ENCODE peak calls at places on chromosomes 13 and 19, in eight cellular contexts. One of them, this sample, is unnamed.

GRCh38 chr19:4108767-4109625 is 14.9 kb downstream of the MAP2K2 start:
- DNase-seq in kidney: no peak
- DNase-seq in lower lobe of right lung: peak; percentile 59
- DNase-seq in SJSA1: no peak
- DNase-seq in iPS DF 6.9: no peak
- DNase-seq in esophagus squamous epithelium: no peak
- DNase-seq in ovary: no peak
- DNase-seq in heart right ventricle: no peak
- DNase-seq in this sample: no peak

GRCh38 chr19:46328079-46328478 is 18.8 kb upstream of the PPP5C start:
- DNase-seq in kidney: no peak
- DNase-seq in lower lobe of right lung: no peak
- DNase-seq in SJSA1: no peak
- DNase-seq in iPS DF 6.9: no peak
- DNase-seq in esophagus squamous epithelium: no peak
- DNase-seq in ovary: no peak
- DNase-seq in heart right ventricle: no peak
- DNase-seq in this sample: no peak

GRCh38 chr13:75316427-75316826 is 165.5 kb downstream of the TBC1D4 start:
- DNase-seq in kidney: no peak
- DNase-seq in lower lobe of right lung: no peak
- DNase-seq in SJSA1: no peak
- DNase-seq in iPS DF 6.9: no peak
- DNase-seq in esophagus squamous epithelium: no peak
- DNase-seq in ovary: no peak
- DNase-seq in heart right ventricle: no peak
- DNase-seq in this sample: no peak

GRCh38 chr19:58398087-58398486 is 2.6 kb downstream of the RNF225 start:
- DNase-seq in kidney: peak; percentile 13
- DNase-seq in lower lobe of right lung: no peak
- DNase-seq in SJSA1: no peak
- DNase-seq in iPS DF 6.9: no peak
- DNase-seq in esophagus squamous epithelium: no peak
- DNase-seq in ovary: no peak
- DNase-seq in heart right ventricle: no peak
- DNase-seq in this sample: no peak

GRCh38 chr19:44987148-44987675 is 14.1 kb upstream of the RELB start:
- DNase-seq in kidney: no peak
- DNase-seq in lower lobe of right lung: no peak
- DNase-seq in SJSA1: no peak
- DNase-seq in iPS DF 6.9: no peak
- DNase-seq in esophagus squamous epithelium: no peak
- DNase-seq in ovary: no peak
- DNase-seq in heart right ventricle: no peak
- DNase-seq in this sample: no peak

GRCh38 chr13:72850959-72851677 is 69.2 kb downstream of the PIBF1 start:
- DNase-seq in kidney: peak; percentile 71
- DNase-seq in lower lobe of right lung: no peak
- DNase-seq in SJSA1: no peak
- DNase-seq in iPS DF 6.9: no peak
- DNase-seq in esophagus squamous epithelium: no peak
- DNase-seq in ovary: no peak
- DNase-seq in heart right ventricle: no peak
- DNase-seq in this sample: no peak

GRCh38 chr19:4522291-4523002 is 4.2 kb upstream of the PLIN4 start:
- DNase-seq in kidney: no peak
- DNase-seq in lower lobe of right lung: no peak
- DNase-seq in SJSA1: no peak
- DNase-seq in iPS DF 6.9: no peak
- DNase-seq in esophagus squamous epithelium: no peak
- DNase-seq in ovary: no peak
- DNase-seq in heart right ventricle: no peak
- DNase-seq in this sample: no peak

GRCh38 chr19:35882074-35882832 is 13.9 kb downstream of the APLP1 start:
- DNase-seq in kidney: no peak
- DNase-seq in lower lobe of right lung: no peak
- DNase-seq in SJSA1: peak; percentile 60
- DNase-seq in iPS DF 6.9: no peak
- DNase-seq in esophagus squamous epithelium: no peak
- DNase-seq in ovary: no peak
- DNase-seq in heart right ventricle: no peak
- DNase-seq in this sample: peak; percentile 87

GRCh38 chr19:16076958-16077611 is 790 bp downstream of the TPM4 start:
- DNase-seq in kidney: peak; percentile 89
- DNase-seq in lower lobe of right lung: peak; percentile 81
- DNase-seq in SJSA1: peak; percentile 40
- DNase-seq in iPS DF 6.9: no peak
- DNase-seq in esophagus squamous epithelium: no peak
- DNase-seq in ovary: peak; percentile 77
- DNase-seq in heart right ventricle: peak; percentile 69
- DNase-seq in this sample: no peak

GRCh38 chr13:99228737-99229691 is 28.4 kb downstream of the UBAC2 start:
- DNase-seq in kidney: no peak
- DNase-seq in lower lobe of right lung: no peak
- DNase-seq in SJSA1: peak; percentile 100
- DNase-seq in iPS DF 6.9: no peak
- DNase-seq in esophagus squamous epithelium: no peak
- DNase-seq in ovary: no peak
- DNase-seq in heart right ventricle: no peak
- DNase-seq in this sample: no peak

GRCh38 chr19:1166872-1167573 is 7.0 kb downstream of the SBNO2 start:
- DNase-seq in kidney: peak; percentile 73
- DNase-seq in lower lobe of right lung: peak; percentile 84
- DNase-seq in SJSA1: no peak
- DNase-seq in iPS DF 6.9: no peak
- DNase-seq in esophagus squamous epithelium: no peak
- DNase-seq in ovary: peak; percentile 70
- DNase-seq in heart right ventricle: no peak
- DNase-seq in this sample: no peak

GRCh38 chr19:45492627-45493470 is 4.0 kb downstream of the RTN2 start:
- DNase-seq in kidney: no peak
- DNase-seq in lower lobe of right lung: no peak
- DNase-seq in SJSA1: peak; percentile 56
- DNase-seq in iPS DF 6.9: no peak
- DNase-seq in esophagus squamous epithelium: no peak
- DNase-seq in ovary: no peak
- DNase-seq in heart right ventricle: peak; percentile 65
- DNase-seq in this sample: no peak

GRCh38 chr19:4139614-4140236 is 13.7 kb upstream of the CREB3L3 start:
- DNase-seq in kidney: peak; percentile 88
- DNase-seq in lower lobe of right lung: peak; percentile 89
- DNase-seq in SJSA1: peak; percentile 43
- DNase-seq in iPS DF 6.9: peak; percentile 60
- DNase-seq in esophagus squamous epithelium: no peak
- DNase-seq in ovary: peak; percentile 70
- DNase-seq in heart right ventricle: peak; percentile 87
- DNase-seq in this sample: peak; percentile 52

GRCh38 chr19:55581145-55581827 is 638 bp upstream of the ZNF579 start:
- DNase-seq in kidney: no peak
- DNase-seq in lower lobe of right lung: no peak
- DNase-seq in SJSA1: no peak
- DNase-seq in iPS DF 6.9: no peak
- DNase-seq in esophagus squamous epithelium: no peak
- DNase-seq in ovary: no peak
- DNase-seq in heart right ventricle: no peak
- DNase-seq in this sample: no peak

GRCh38 chr13:75794663-75795062 is 158.5 kb downstream of the LMO7 start:
- DNase-seq in kidney: no peak
- DNase-seq in lower lobe of right lung: no peak
- DNase-seq in SJSA1: no peak
- DNase-seq in iPS DF 6.9: no peak
- DNase-seq in esophagus squamous epithelium: no peak
- DNase-seq in ovary: no peak
- DNase-seq in heart right ventricle: no peak
- DNase-seq in this sample: no peak

GRCh38 chr13:101343128-101343787 is 73.0 kb downstream of the NALCN start:
- DNase-seq in kidney: no peak
- DNase-seq in lower lobe of right lung: no peak
- DNase-seq in SJSA1: no peak
- DNase-seq in iPS DF 6.9: no peak
- DNase-seq in esophagus squamous epithelium: no peak
- DNase-seq in ovary: no peak
- DNase-seq in heart right ventricle: no peak
- DNase-seq in this sample: no peak

GRCh38 chr13:45564108-45564507 is 51.4 kb downstream of the ERICH6B start:
- DNase-seq in kidney: no peak
- DNase-seq in lower lobe of right lung: no peak
- DNase-seq in SJSA1: peak; percentile 2
- DNase-seq in iPS DF 6.9: no peak
- DNase-seq in esophagus squamous epithelium: no peak
- DNase-seq in ovary: no peak
- DNase-seq in heart right ventricle: no peak
- DNase-seq in this sample: no peak

GRCh38 chr13:35988648-35989081 is 142.5 kb downstream of the DCLK1 start:
- DNase-seq in kidney: no peak
- DNase-seq in lower lobe of right lung: no peak
- DNase-seq in SJSA1: no peak
- DNase-seq in iPS DF 6.9: no peak
- DNase-seq in esophagus squamous epithelium: no peak
- DNase-seq in ovary: no peak
- DNase-seq in heart right ventricle: no peak
- DNase-seq in this sample: no peak

GRCh38 chr13:113205428-113205931 is 3.0 kb downstream of the PCID2 start:
- DNase-seq in kidney: no peak
- DNase-seq in lower lobe of right lung: no peak
- DNase-seq in SJSA1: peak; percentile 34
- DNase-seq in iPS DF 6.9: no peak
- DNase-seq in esophagus squamous epithelium: no peak
- DNase-seq in ovary: no peak
- DNase-seq in heart right ventricle: no peak
- DNase-seq in this sample: no peak

GRCh38 chr13:113209880-113210421 is 538 bp downstream of the CUL4A start:
- DNase-seq in kidney: peak; percentile 90
- DNase-seq in lower lobe of right lung: peak; percentile 80
- DNase-seq in SJSA1: peak; percentile 57
- DNase-seq in iPS DF 6.9: no peak
- DNase-seq in esophagus squamous epithelium: no peak
- DNase-seq in ovary: peak; percentile 64
- DNase-seq in heart right ventricle: peak; percentile 54
- DNase-seq in this sample: no peak

GRCh38 chr13:113208424-113209335 is at the start of gene PCID2:
- DNase-seq in kidney: peak; percentile 96
- DNase-seq in lower lobe of right lung: peak; percentile 95
- DNase-seq in SJSA1: peak; percentile 94
- DNase-seq in iPS DF 6.9: peak; percentile 66
- DNase-seq in esophagus squamous epithelium: peak; percentile 61
- DNase-seq in ovary: peak; percentile 94
- DNase-seq in heart right ventricle: peak; percentile 88
- DNase-seq in this sample: no peak

GRCh38 chr13:113209336-113209879 is at the start of gene CUL4A:
- DNase-seq in kidney: peak; percentile 93
- DNase-seq in lower lobe of right lung: peak; percentile 87
- DNase-seq in SJSA1: no peak
- DNase-seq in iPS DF 6.9: no peak
- DNase-seq in esophagus squamous epithelium: no peak
- DNase-seq in ovary: peak; percentile 83
- DNase-seq in heart right ventricle: peak; percentile 85
- DNase-seq in this sample: no peak

DNA sequence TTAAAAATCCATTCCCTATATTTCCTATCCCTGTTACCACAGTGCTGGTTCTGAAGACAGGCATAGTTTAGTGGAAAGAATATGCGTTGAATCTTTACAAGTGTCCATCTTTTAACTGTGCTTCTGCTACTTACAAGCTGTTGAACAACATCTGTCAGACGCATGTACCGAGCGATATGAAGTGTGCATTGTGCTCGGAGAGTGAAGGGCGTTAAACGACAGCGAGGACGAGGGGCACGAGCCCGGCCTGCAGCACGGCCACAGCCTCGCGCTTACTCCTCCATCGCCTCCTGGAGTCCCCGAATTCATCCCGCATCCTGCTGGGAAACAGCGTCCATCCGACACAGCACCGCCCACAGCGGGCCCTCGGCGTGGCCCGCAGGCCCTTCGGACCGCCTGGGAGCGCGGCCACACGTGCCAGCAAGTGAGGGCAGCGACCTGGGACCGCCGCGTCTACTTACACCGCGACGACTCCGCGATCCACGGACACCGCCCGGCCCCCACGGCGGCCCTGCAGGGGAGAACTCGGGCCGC is 512 bp downstream of the PCID2 start:
- DNase-seq in kidney: no peak
- DNase-seq in lower lobe of right lung: peak; percentile 66
- DNase-seq in SJSA1: no peak
- DNase-seq in iPS DF 6.9: no peak
- DNase-seq in esophagus squamous epithelium: no peak
- DNase-seq in ovary: no peak
- DNase-seq in heart right ventricle: peak; percentile 39
- DNase-seq in this sample: no peak
- H3K27ac ChIP-seq in kidney: peak overlapping the region; percentile 97
- H3K27ac ChIP-seq in lower lobe of right lung: peak overlapping the region; percentile 99
- H3K27ac ChIP-seq in SJSA1: peak overlapping the region; percentile 99
- H3K27ac ChIP-seq in iPS DF 6.9: no peak overlapping the region
- H3K27ac ChIP-seq in esophagus squamous epithelium: peak overlapping the region; percentile 100
- H3K27ac ChIP-seq in ovary: peak overlapping the region; percentile 95
- H3K27ac ChIP-seq in heart right ventricle: peak overlapping the region; percentile 98
- H3K27ac ChIP-seq in this sample: peak overlapping the region; percentile 78

GRCh38 chr13:110302986-110303385 is 4.0 kb downstream of the COL4A1 start:
- DNase-seq in kidney: no peak
- DNase-seq in lower lobe of right lung: no peak
- DNase-seq in SJSA1: no peak
- DNase-seq in iPS DF 6.9: no peak
- DNase-seq in esophagus squamous epithelium: no peak
- DNase-seq in ovary: peak; percentile 8
- DNase-seq in heart right ventricle: no peak
- DNase-seq in this sample: no peak
- H3K27ac ChIP-seq in kidney: peak overlapping the region; percentile 89
- H3K27ac ChIP-seq in lower lobe of right lung: peak overlapping the region; percentile 27
- H3K27ac ChIP-seq in SJSA1: peak overlapping the region; percentile 68
- H3K27ac ChIP-seq in iPS DF 6.9: no peak overlapping the region
- H3K27ac ChIP-seq in esophagus squamous epithelium: peak overlapping the region; percentile 77
- H3K27ac ChIP-seq in ovary: no peak overlapping the region
- H3K27ac ChIP-seq in heart right ventricle: peak overlapping the region; percentile 98
- H3K27ac ChIP-seq in this sample: no peak overlapping the region

GRCh38 chr19:31346184-31346583 is 3.1 kb downstream of the TSHZ3 start:
- DNase-seq in kidney: no peak
- DNase-seq in lower lobe of right lung: no peak
- DNase-seq in SJSA1: no peak
- DNase-seq in iPS DF 6.9: no peak
- DNase-seq in esophagus squamous epithelium: no peak
- DNase-seq in ovary: no peak
- DNase-seq in heart right ventricle: no peak
- DNase-seq in this sample: no peak
- H3K27ac ChIP-seq in kidney: no peak overlapping the region
- H3K27ac ChIP-seq in lower lobe of right lung: no peak overlapping the region
- H3K27ac ChIP-seq in SJSA1: no peak overlapping the region
- H3K27ac ChIP-seq in iPS DF 6.9: no peak overlapping the region
- H3K27ac ChIP-seq in esophagus squamous epithelium: no peak overlapping the region
- H3K27ac ChIP-seq in ovary: no peak overlapping the region
- H3K27ac ChIP-seq in heart right ventricle: no peak overlapping the region
- H3K27ac ChIP-seq in this sample: no peak overlapping the region

DNA sequence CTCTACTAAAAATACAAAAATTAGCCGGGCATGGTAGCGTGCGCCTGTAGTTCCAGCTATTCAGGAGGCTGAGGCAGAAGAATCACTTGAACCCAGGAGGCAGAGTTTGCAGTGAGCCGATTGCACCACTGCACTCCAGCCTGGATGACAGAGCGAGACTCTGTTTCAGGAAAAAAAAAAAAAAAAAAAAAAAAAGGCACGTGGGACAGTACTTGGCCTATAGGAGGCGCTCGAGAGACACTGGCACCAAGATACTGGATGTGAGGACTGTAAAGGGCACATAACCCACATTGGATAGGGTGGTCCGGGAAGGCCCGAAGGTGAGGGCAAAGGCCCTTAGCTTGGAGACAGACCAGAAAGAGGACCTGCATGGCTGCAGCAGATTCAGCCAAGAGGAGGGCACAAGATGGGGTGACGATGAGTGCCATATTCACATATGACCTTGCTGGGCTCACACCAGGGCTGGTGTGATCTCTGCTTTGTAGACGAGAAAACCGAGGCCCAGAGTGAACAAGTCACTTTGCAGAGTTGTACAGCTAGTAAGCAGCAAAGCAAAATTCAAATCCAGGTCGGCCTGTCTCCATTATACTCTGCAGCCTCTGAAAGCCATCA is 89.4 kb downstream of the DPF1 start:
- DNase-seq in kidney: no peak
- DNase-seq in lower lobe of right lung: no peak
- DNase-seq in SJSA1: peak; percentile 13
- DNase-seq in iPS DF 6.9: no peak
- DNase-seq in esophagus squamous epithelium: no peak
- DNase-seq in ovary: no peak
- DNase-seq in heart right ventricle: no peak
- DNase-seq in this sample: peak; percentile 25
- H3K27ac ChIP-seq in kidney: no peak overlapping the region
- H3K27ac ChIP-seq in lower lobe of right lung: no peak overlapping the region
- H3K27ac ChIP-seq in SJSA1: no peak overlapping the region
- H3K27ac ChIP-seq in iPS DF 6.9: no peak overlapping the region
- H3K27ac ChIP-seq in esophagus squamous epithelium: peak overlapping the region; percentile 7
- H3K27ac ChIP-seq in ovary: no peak overlapping the region
- H3K27ac ChIP-seq in heart right ventricle: no peak overlapping the region
- H3K27ac ChIP-seq in this sample: no peak overlapping the region

This sample was measured in Panc1.